ENCODE peak calls at places on chromosomes 2 and 18, in nine cellular contexts. One of them, this sample, is unnamed.

GRCh38 chr18:33761363-33761762 is 183.3 kb downstream of the ASXL3 start:
- DNase-seq in neural progenitor cell: peak; percentile 15
- DNase-seq in hepatocyte: peak; percentile 36
- DNase-seq in GM23338: no peak
- DNase-seq in OCI-LY7: peak; percentile 58
- DNase-seq in HCT116: no peak
- DNase-seq in GM23248: peak; percentile 60
- DNase-seq in SK-N-SH: peak; percentile 27
- DNase-seq in MM.1S: peak; percentile 28
- DNase-seq in this sample: peak; percentile 4

GRCh38 chr2:150127995-150128394 is 359.5 kb downstream of the RND3 start:
- DNase-seq in SK-N-SH: no peak
- DNase-seq in GM23338: no peak
- DNase-seq in neural progenitor cell: no peak
- DNase-seq in GM23248: peak; percentile 83
- DNase-seq in hepatocyte: no peak
- DNase-seq in OCI-LY7: no peak
- DNase-seq in HCT116: no peak
- DNase-seq in MM.1S: no peak
- DNase-seq in this sample: peak; percentile 64

GRCh38 chr2:1659951-1660565 is 84.3 kb downstream of the PXDN start:
- DNase-seq in HCT116: no peak
- DNase-seq in MM.1S: no peak
- DNase-seq in hepatocyte: no peak
- DNase-seq in OCI-LY7: no peak
- DNase-seq in neural progenitor cell: no peak
- DNase-seq in SK-N-SH: no peak
- DNase-seq in GM23338: no peak
- DNase-seq in GM23248: no peak
- DNase-seq in this sample: no peak

GRCh38 chr2:226423498-226423960 is 376.1 kb downstream of the IRS1 start:
- DNase-seq in HCT116: no peak
- DNase-seq in OCI-LY7: no peak
- DNase-seq in SK-N-SH: no peak
- DNase-seq in GM23248: peak; percentile 59
- DNase-seq in hepatocyte: no peak
- DNase-seq in MM.1S: peak; percentile 88
- DNase-seq in GM23338: no peak
- DNase-seq in neural progenitor cell: peak; percentile 9
- DNase-seq in this sample: peak; percentile 80

GRCh38 chr18:36672437-36673344 is 156.1 kb downstream of the TPGS2 start:
- DNase-seq in GM23248: peak; percentile 73
- DNase-seq in hepatocyte: no peak
- DNase-seq in SK-N-SH: no peak
- DNase-seq in HCT116: no peak
- DNase-seq in MM.1S: peak; percentile 44
- DNase-seq in OCI-LY7: peak; percentile 48
- DNase-seq in neural progenitor cell: no peak
- DNase-seq in GM23338: no peak
- DNase-seq in this sample: peak; percentile 25

GRCh38 chr2:206040525-206040924 is 45.4 kb downstream of the INO80D start:
- DNase-seq in MM.1S: no peak
- DNase-seq in HCT116: no peak
- DNase-seq in GM23248: no peak
- DNase-seq in OCI-LY7: no peak
- DNase-seq in SK-N-SH: no peak
- DNase-seq in neural progenitor cell: no peak
- DNase-seq in hepatocyte: no peak
- DNase-seq in GM23338: no peak
- DNase-seq in this sample: no peak

GRCh38 chr18:10235553-10235952 is 218.9 kb upstream of the APCDD1 start:
- DNase-seq in hepatocyte: peak; percentile 25
- DNase-seq in OCI-LY7: no peak
- DNase-seq in SK-N-SH: no peak
- DNase-seq in neural progenitor cell: no peak
- DNase-seq in GM23248: no peak
- DNase-seq in MM.1S: no peak
- DNase-seq in HCT116: no peak
- DNase-seq in GM23338: no peak
- DNase-seq in this sample: peak; percentile 41

GRCh38 chr18:59228361-59228760 is 8.4 kb downstream of the GRP start:
- DNase-seq in GM23338: no peak
- DNase-seq in hepatocyte: no peak
- DNase-seq in HCT116: no peak
- DNase-seq in GM23248: peak; percentile 75
- DNase-seq in neural progenitor cell: no peak
- DNase-seq in MM.1S: no peak
- DNase-seq in OCI-LY7: no peak
- DNase-seq in SK-N-SH: no peak
- DNase-seq in this sample: peak; percentile 63

GRCh38 chr2:104768694-104769093 is 85.2 kb upstream of the POU3F3 start:
- DNase-seq in OCI-LY7: no peak
- DNase-seq in HCT116: no peak
- DNase-seq in MM.1S: no peak
- DNase-seq in neural progenitor cell: no peak
- DNase-seq in SK-N-SH: no peak
- DNase-seq in GM23248: peak; percentile 55
- DNase-seq in hepatocyte: no peak
- DNase-seq in GM23338: no peak
- DNase-seq in this sample: no peak

GRCh38 chr2:15860760-15861159 is 79.6 kb upstream of the MYCN start:
- DNase-seq in GM23248: no peak
- DNase-seq in MM.1S: no peak
- DNase-seq in GM23338: peak; percentile 50
- DNase-seq in hepatocyte: no peak
- DNase-seq in HCT116: no peak
- DNase-seq in OCI-LY7: no peak
- DNase-seq in SK-N-SH: no peak
- DNase-seq in neural progenitor cell: no peak
- DNase-seq in this sample: no peak
- TF ChIP-seq EZH2phosphoT487 in GM23248: no peak
- TF ChIP-seq EZH2phosphoT487 in MM.1S: no peak
- TF ChIP-seq EZH2phosphoT487 in GM23338: no peak
- TF ChIP-seq EZH2phosphoT487 in hepatocyte: no peak
- TF ChIP-seq EZH2phosphoT487 in HCT116: no peak
- TF ChIP-seq EZH2phosphoT487 in OCI-LY7: no peak
- TF ChIP-seq EZH2phosphoT487 in SK-N-SH: no peak
- TF ChIP-seq EZH2phosphoT487 in neural progenitor cell: no peak
- TF ChIP-seq EZH2phosphoT487 in this sample: no peak

DNA sequence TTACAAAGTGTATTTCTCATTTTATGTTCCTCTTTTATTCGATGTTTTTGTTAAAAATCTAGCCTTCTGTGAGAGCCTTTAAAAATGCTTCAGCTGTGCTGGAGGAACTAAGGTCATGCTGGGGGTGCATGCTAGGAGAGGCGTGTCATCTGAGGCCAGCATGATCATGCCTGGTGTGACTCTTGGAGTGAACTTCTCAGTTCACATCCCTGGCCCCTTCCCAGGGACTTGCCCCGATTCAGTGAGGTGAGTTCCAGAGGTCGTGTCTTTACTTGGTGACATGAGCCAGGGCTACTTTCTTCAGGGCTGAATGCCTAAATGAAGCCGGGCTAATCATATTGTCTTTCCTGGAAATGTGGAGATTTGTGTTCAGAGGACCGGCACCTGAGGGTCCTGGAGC is 264.9 kb downstream of the MREG start:
- DNase-seq in OCI-LY7: no peak
- DNase-seq in neural progenitor cell: no peak
- DNase-seq in GM23248: peak; percentile 52
- DNase-seq in GM23338: no peak
- DNase-seq in MM.1S: no peak
- DNase-seq in hepatocyte: no peak
- DNase-seq in SK-N-SH: no peak
- DNase-seq in HCT116: no peak
- DNase-seq in this sample: no peak
- TF ChIP-seq EZH2phosphoT487 in OCI-LY7: no peak
- TF ChIP-seq EZH2phosphoT487 in neural progenitor cell: no peak
- TF ChIP-seq EZH2phosphoT487 in GM23248: no peak
- TF ChIP-seq EZH2phosphoT487 in GM23338: no peak
- TF ChIP-seq EZH2phosphoT487 in MM.1S: no peak
- TF ChIP-seq EZH2phosphoT487 in hepatocyte: no peak
- TF ChIP-seq EZH2phosphoT487 in SK-N-SH: no peak
- TF ChIP-seq EZH2phosphoT487 in HCT116: no peak
- TF ChIP-seq EZH2phosphoT487 in this sample: no peak

GRCh38 chr2:197359859-197360258 is 49.3 kb upstream of the ANKRD44 start:
- DNase-seq in HCT116: no peak
- DNase-seq in GM23338: peak; percentile 52
- DNase-seq in hepatocyte: no peak
- DNase-seq in OCI-LY7: no peak
- DNase-seq in neural progenitor cell: no peak
- DNase-seq in MM.1S: no peak
- DNase-seq in GM23248: no peak
- DNase-seq in SK-N-SH: no peak
- DNase-seq in this sample: no peak
- TF ChIP-seq EZH2phosphoT487 in HCT116: no peak
- TF ChIP-seq EZH2phosphoT487 in GM23338: no peak
- TF ChIP-seq EZH2phosphoT487 in hepatocyte: no peak
- TF ChIP-seq EZH2phosphoT487 in OCI-LY7: no peak
- TF ChIP-seq EZH2phosphoT487 in neural progenitor cell: no peak
- TF ChIP-seq EZH2phosphoT487 in MM.1S: no peak
- TF ChIP-seq EZH2phosphoT487 in GM23248: no peak
- TF ChIP-seq EZH2phosphoT487 in SK-N-SH: no peak
- TF ChIP-seq EZH2phosphoT487 in this sample: no peak

GRCh38 chr2:230282936-230283335 is 44.1 kb upstream of the SP140L start:
- DNase-seq in GM23248: no peak
- DNase-seq in SK-N-SH: no peak
- DNase-seq in HCT116: no peak
- DNase-seq in neural progenitor cell: no peak
- DNase-seq in OCI-LY7: no peak
- DNase-seq in hepatocyte: no peak
- DNase-seq in GM23338: no peak
- DNase-seq in MM.1S: no peak
- DNase-seq in this sample: no peak
- TF ChIP-seq EZH2phosphoT487 in GM23248: no peak
- TF ChIP-seq EZH2phosphoT487 in SK-N-SH: no peak
- TF ChIP-seq EZH2phosphoT487 in HCT116: no peak
- TF ChIP-seq EZH2phosphoT487 in neural progenitor cell: no peak
- TF ChIP-seq EZH2phosphoT487 in OCI-LY7: no peak
- TF ChIP-seq EZH2phosphoT487 in hepatocyte: no peak
- TF ChIP-seq EZH2phosphoT487 in GM23338: no peak
- TF ChIP-seq EZH2phosphoT487 in MM.1S: no peak
- TF ChIP-seq EZH2phosphoT487 in this sample: no peak

GRCh38 chr18:56238576-56238975 is 399.8 kb downstream of the TXNL1 start:
- DNase-seq in GM23248: peak; percentile 43
- DNase-seq in HCT116: no peak
- DNase-seq in neural progenitor cell: no peak
- DNase-seq in GM23338: peak; percentile 14
- DNase-seq in OCI-LY7: no peak
- DNase-seq in hepatocyte: no peak
- DNase-seq in SK-N-SH: no peak
- DNase-seq in MM.1S: no peak
- DNase-seq in this sample: peak; percentile 3

GRCh38 chr18:56245856-56246575 is 392.4 kb downstream of the TXNL1 start:
- DNase-seq in SK-N-SH: peak; percentile 6
- DNase-seq in OCI-LY7: no peak
- DNase-seq in GM23338: no peak
- DNase-seq in neural progenitor cell: peak; percentile 11
- DNase-seq in hepatocyte: no peak
- DNase-seq in MM.1S: no peak
- DNase-seq in GM23248: peak; percentile 68
- DNase-seq in HCT116: no peak
- DNase-seq in this sample: peak; percentile 70

GRCh38 chr18:56235061-56235772 is 403.2 kb downstream of the TXNL1 start:
- DNase-seq in OCI-LY7: peak; percentile 81
- DNase-seq in MM.1S: peak; percentile 20
- DNase-seq in neural progenitor cell: peak; percentile 56
- DNase-seq in HCT116: no peak
- DNase-seq in hepatocyte: no peak
- DNase-seq in SK-N-SH: no peak
- DNase-seq in GM23338: no peak
- DNase-seq in GM23248: no peak
- DNase-seq in this sample: no peak

GRCh38 chr18:56235773-56236115 is 402.6 kb downstream of the TXNL1 start:
- DNase-seq in SK-N-SH: no peak
- DNase-seq in HCT116: no peak
- DNase-seq in hepatocyte: no peak
- DNase-seq in OCI-LY7: no peak
- DNase-seq in GM23338: peak; percentile 23
- DNase-seq in neural progenitor cell: peak; percentile 62
- DNase-seq in GM23248: no peak
- DNase-seq in MM.1S: no peak
- DNase-seq in this sample: no peak

DNA sequence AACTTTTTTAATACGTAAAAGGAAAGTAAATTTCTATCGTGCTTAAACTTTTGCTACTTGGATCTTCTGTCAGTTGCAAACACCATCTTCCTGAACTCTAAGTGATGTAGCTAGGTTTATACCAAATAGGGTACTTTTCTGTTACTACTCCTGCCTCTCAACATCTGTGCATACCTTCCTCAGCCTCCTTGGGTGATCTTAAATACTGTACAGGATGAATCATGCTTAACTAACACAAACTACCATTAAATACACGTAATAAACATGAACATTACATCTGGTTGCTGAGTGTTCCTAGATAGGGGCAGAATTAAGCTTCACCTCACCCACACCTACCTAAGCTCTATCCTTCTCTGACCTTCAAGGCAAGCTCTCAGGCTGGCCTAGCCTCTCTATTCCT is 398.0 kb downstream of the TXNL1 start:
- DNase-seq in hepatocyte: no peak
- DNase-seq in SK-N-SH: no peak
- DNase-seq in GM23338: no peak
- DNase-seq in HCT116: no peak
- DNase-seq in OCI-LY7: no peak
- DNase-seq in neural progenitor cell: no peak
- DNase-seq in GM23248: peak; percentile 28
- DNase-seq in MM.1S: no peak
- DNase-seq in this sample: peak; percentile 10
- TF ChIP-seq EZH2phosphoT487 in hepatocyte: no peak
- TF ChIP-seq EZH2phosphoT487 in SK-N-SH: no peak
- TF ChIP-seq EZH2phosphoT487 in GM23338: no peak
- TF ChIP-seq EZH2phosphoT487 in HCT116: no peak
- TF ChIP-seq EZH2phosphoT487 in OCI-LY7: no peak
- TF ChIP-seq EZH2phosphoT487 in neural progenitor cell: no peak
- TF ChIP-seq EZH2phosphoT487 in GM23248: no peak
- TF ChIP-seq EZH2phosphoT487 in MM.1S: no peak
- TF ChIP-seq EZH2phosphoT487 in this sample: no peak

GRCh38 chr2:190978389-190979053 is 35.5 kb downstream of the STAT1 start:
- DNase-seq in GM23338: no peak
- DNase-seq in SK-N-SH: no peak
- DNase-seq in OCI-LY7: no peak
- DNase-seq in MM.1S: no peak
- DNase-seq in HCT116: no peak
- DNase-seq in neural progenitor cell: no peak
- DNase-seq in hepatocyte: no peak
- DNase-seq in GM23248: peak; percentile 70
- DNase-seq in this sample: peak; percentile 68
- TF ChIP-seq EZH2phosphoT487 in GM23338: no peak
- TF ChIP-seq EZH2phosphoT487 in SK-N-SH: no peak
- TF ChIP-seq EZH2phosphoT487 in OCI-LY7: no peak
- TF ChIP-seq EZH2phosphoT487 in MM.1S: no peak
- TF ChIP-seq EZH2phosphoT487 in HCT116: no peak
- TF ChIP-seq EZH2phosphoT487 in neural progenitor cell: no peak
- TF ChIP-seq EZH2phosphoT487 in hepatocyte: no peak
- TF ChIP-seq EZH2phosphoT487 in GM23248: no peak
- TF ChIP-seq EZH2phosphoT487 in this sample: no peak

GRCh38 chr2:86337235-86338099 is at the start of gene REEP1:
- DNase-seq in GM23338: peak; percentile 67
- DNase-seq in HCT116: no peak
- DNase-seq in MM.1S: peak; percentile 62
- DNase-seq in SK-N-SH: peak; percentile 87
- DNase-seq in GM23248: peak; percentile 50
- DNase-seq in OCI-LY7: no peak
- DNase-seq in neural progenitor cell: peak; percentile 81
- DNase-seq in hepatocyte: peak; percentile 69
- DNase-seq in this sample: no peak
- TF ChIP-seq EZH2phosphoT487 in GM23338: no peak
- TF ChIP-seq EZH2phosphoT487 in HCT116: no peak
- TF ChIP-seq EZH2phosphoT487 in MM.1S: no peak
- TF ChIP-seq EZH2phosphoT487 in SK-N-SH: no peak
- TF ChIP-seq EZH2phosphoT487 in GM23248: peak; percentile 26
- TF ChIP-seq EZH2phosphoT487 in OCI-LY7: no peak
- TF ChIP-seq EZH2phosphoT487 in neural progenitor cell: peak; percentile 17
- TF ChIP-seq EZH2phosphoT487 in hepatocyte: peak; percentile 25
- TF ChIP-seq EZH2phosphoT487 in this sample: no peak

GRCh38 chr2:178522950-178523595 is 42.8 kb downstream of the PLEKHA3 start:
- DNase-seq in GM23248: peak; percentile 87
- DNase-seq in MM.1S: peak; percentile 73
- DNase-seq in HCT116: peak; percentile 57
- DNase-seq in GM23338: peak; percentile 96
- DNase-seq in hepatocyte: peak; percentile 93
- DNase-seq in SK-N-SH: peak; percentile 85
- DNase-seq in neural progenitor cell: peak; percentile 93
- DNase-seq in OCI-LY7: peak; percentile 85
- DNase-seq in this sample: peak; percentile 64
- TF ChIP-seq EZH2phosphoT487 in GM23248: no peak
- TF ChIP-seq EZH2phosphoT487 in MM.1S: no peak
- TF ChIP-seq EZH2phosphoT487 in HCT116: no peak
- TF ChIP-seq EZH2phosphoT487 in GM23338: no peak
- TF ChIP-seq EZH2phosphoT487 in hepatocyte: no peak
- TF ChIP-seq EZH2phosphoT487 in SK-N-SH: no peak
- TF ChIP-seq EZH2phosphoT487 in neural progenitor cell: no peak
- TF ChIP-seq EZH2phosphoT487 in OCI-LY7: no peak
- TF ChIP-seq EZH2phosphoT487 in this sample: no peak

This sample was measured in PC-3.